ENCODE peak calls at places on chromosomes 16 and 17, in four cellular contexts. N is GM12878, H is HepG2, M is K562. Z is an unnamed sample.

GRCh38 chr17:40563371-40564052 is 1.8 kb downstream of the CCR7 start:
- DNase-seq in M (no peak), H (no peak), N (no peak), Z (no peak)

GRCh38 chr17:74527081-74527480 is 4.2 kb downstream of the CD300LB start:
- DNase-seq in M (no peak), N (no peak), H (no peak), Z (no peak)

GRCh38 chr17:2070241-2071023 is 15.5 kb downstream of the HIC1 start:
- DNase-seq in N (peak), H (no peak), M (no peak), Z (peak)

GRCh38 chr17:54967621-54968258 is 714 bp downstream of the COX11 start:
- DNase-seq in N (no peak), M (peak), H (peak), Z (peak)

GRCh38 chr17:4998027-4998665 is 396 bp downstream of the KIF1C start:
- DNase-seq in M (no peak), H (peak), N (no peak), Z (peak)

GRCh38 chr16:85396879-85397871 is 215.9 kb upstream of the GSE1 start:
- DNase-seq in H (peak), N (no peak), M (peak), Z (peak)

GRCh38 chr17:50845260-50846147 is 10.1 kb downstream of the WFIKKN2 start:
- DNase-seq in H (no peak), N (no peak), M (no peak), Z (no peak)

GRCh38 chr17:50447870-50448573 is 20.7 kb downstream of the CHAD start:
- DNase-seq in M (no peak), N (no peak), H (peak), Z (no peak)

GRCh38 chr17:68011199-68011665 is 15.0 kb upstream of the C17orf58 start:
- DNase-seq in H (peak), N (no peak), M (peak), Z (peak)

GRCh38 chr17:19346351-19347255 is 15.9 kb downstream of the B9D1 start:
- DNase-seq in M (peak), N (no peak), H (peak), Z (no peak)

GRCh38 chr16:50303605-50304466 is 37.5 kb downstream of the ADCY7 start:
- DNase-seq in H (peak), M (no peak), N (no peak), Z (no peak)

GRCh38 chr16:4309833-4310266 is 6.0 kb upstream of the GLIS2 start:
- DNase-seq in M (no peak), H (peak), N (no peak), Z (no peak)

GRCh38 chr16:15653227-15653626 is 3.2 kb downstream of the NDE1 start:
- DNase-seq in N (no peak), H (peak), M (no peak), Z (no peak)

GRCh38 chr16:71573387-71574094 is 3.4 kb downstream of the TAT start:
- DNase-seq in M (no peak), H (no peak), N (no peak), Z (no peak)

GRCh38 chr17:72714357-72714966 is 378.0 kb downstream of the SLC39A11 start:
- DNase-seq in M (no peak), H (no peak), N (no peak), Z (no peak)

GRCh38 chr16:12403746-12404658 is 399.7 kb downstream of the CPPED1 start:
- DNase-seq in M (no peak), N (no peak), H (no peak), Z (no peak)

GRCh38 chr16:56625943-56626654 is 518 bp downstream of the MT1E start:
- DNase-seq in N (no peak), H (no peak), M (no peak), Z (no peak)

GRCh38 chr16:84292032-84292431 is 2.6 kb upstream of the WFDC1 start:
- DNase-seq in N (no peak), M (no peak), H (no peak), Z (no peak)

GRCh38 chr17:69810326-69811035 is 264.5 kb upstream of the KCNJ16 start:
- DNase-seq in H (no peak), N (no peak), M (no peak), Z (no peak)

GRCh38 chr16:19907161-19907992 is 22.7 kb upstream of the GPRC5B start:
- DNase-seq in M (peak), N (peak), H (peak), Z (peak)

GRCh38 chr17:17606416-17607000 is 15.0 kb upstream of the PEMT start:
- DNase-seq in H (no peak), M (peak), N (no peak), Z (no peak)
- TF ChIP-seq TAF1 in H (no peak), M (no peak), N (no peak), Z (no peak)

GRCh38 chr17:63927464-63928171 is 4.5 kb downstream of the CD79B start:
- DNase-seq in N (no peak), H (no peak), M (no peak), Z (no peak)
- TF ChIP-seq TAF1 in N (no peak), H (no peak), M (no peak), Z (no peak)

DNA sequence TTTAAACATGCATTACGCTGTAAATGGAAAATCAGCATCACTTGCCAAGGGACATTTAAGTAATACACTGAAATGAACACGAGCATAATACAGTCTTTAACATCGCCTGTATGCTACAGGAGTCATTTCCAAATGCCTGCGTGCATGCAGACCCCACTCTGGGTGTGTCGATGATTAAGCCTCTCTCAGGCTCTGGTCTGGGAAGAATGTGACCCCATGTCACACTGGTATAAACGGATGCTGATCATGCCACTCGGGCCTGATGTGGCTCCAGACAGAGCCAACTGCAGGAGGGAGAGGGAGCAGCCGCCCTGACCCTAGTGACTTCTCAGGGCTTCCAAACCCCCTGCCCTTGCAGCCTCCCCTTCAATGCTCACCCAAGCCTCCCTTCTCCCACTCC is 10.8 kb downstream of the EMP2 start:
- DNase-seq in M (no peak), N (no peak), H (no peak), Z (no peak)
- TF ChIP-seq TAF1 in M (no peak), N (no peak), H (no peak), Z (no peak)

DNA sequence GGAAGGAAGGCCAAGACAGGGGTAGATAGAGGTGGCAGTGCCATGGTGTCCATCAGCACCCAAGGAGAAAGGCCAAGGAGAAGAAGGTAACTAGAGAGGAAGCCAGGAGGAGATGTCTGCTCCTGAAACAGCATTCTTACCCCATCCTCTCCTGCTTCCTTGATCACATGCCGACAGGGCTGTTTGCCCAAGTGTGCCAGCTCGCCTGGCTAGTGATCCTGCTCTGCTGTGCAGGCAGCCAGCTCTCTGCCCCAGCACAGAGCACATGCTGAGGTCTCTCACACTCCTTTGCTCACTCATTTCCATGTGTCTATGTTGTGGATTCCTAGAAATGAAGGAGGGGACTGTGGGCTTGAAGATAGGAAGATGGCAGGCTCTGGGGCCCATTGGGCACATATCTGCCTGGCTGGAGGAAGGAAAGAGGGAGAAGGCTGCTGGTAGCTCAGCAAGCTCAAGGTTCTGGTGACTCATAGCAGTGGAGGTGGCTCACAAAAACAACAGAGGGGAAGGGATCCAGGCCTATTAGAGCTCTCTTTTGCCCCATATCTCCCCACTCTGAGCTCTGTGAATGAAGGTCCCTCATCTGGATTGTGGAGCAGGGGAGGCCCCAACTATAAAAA is 54.3 kb downstream of the NEUROD2 start:
- DNase-seq in N (no peak), M (no peak), H (no peak), Z (no peak)
- TF ChIP-seq TAF1 in N (no peak), M (no peak), H (no peak), Z (no peak)

GRCh38 chr17:31627960-31628359 is 231.1 kb downstream of the COPRS start:
- DNase-seq in N (no peak), H (no peak), M (no peak), Z (no peak)

GRCh38 chr17:31623990-31624389 is 232.5 kb downstream of the RAB11FIP4 start:
- DNase-seq in N (no peak), M (no peak), H (no peak), Z (no peak)

GRCh38 chr17:31631759-31632158 is 227.3 kb downstream of the COPRS start:
- DNase-seq in M (no peak), H (no peak), N (no peak), Z (no peak)

GRCh38 chr17:31629696-31630470 is 229.2 kb downstream of the COPRS start:
- DNase-seq in N (no peak), M (no peak), H (no peak), Z (no peak)
- TF ChIP-seq TAF1 in N (no peak), M (no peak), H (no peak), Z (no peak)

GRCh38 chr16:14071576-14072271 is 605 bp downstream of the MRTFB start:
- DNase-seq in M (no peak), N (no peak), H (peak), Z (no peak)
- TF ChIP-seq TAF1 in M (no peak), N (no peak), H (no peak), Z (no peak)

DNA sequence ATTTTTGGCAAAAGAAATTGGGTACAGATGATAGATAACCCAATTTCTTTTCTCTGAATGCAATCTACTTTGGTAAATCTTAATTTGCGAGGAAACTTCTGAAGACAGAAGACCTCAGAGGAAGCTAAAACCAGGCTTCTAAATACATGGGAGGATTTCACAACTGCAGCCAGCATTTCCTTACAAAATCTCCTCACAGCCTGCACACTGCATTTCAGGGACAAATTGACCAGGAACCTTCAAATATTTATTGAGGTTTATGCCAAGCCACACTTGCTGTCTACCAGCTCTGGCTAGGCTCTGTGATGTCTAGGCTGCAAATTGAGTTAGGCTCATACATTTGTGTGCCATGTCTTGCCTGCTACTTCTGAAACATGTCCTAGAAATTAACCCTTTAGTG is 167.3 kb upstream of the CDH5 start:
- DNase-seq in H (no peak), M (no peak), N (no peak), Z (no peak)
- TF ChIP-seq TAF1 in H (no peak), M (no peak), N (no peak), Z (no peak)

GRCh38 chr17:48240122-48240521 is 132.6 kb downstream of the SNX11 start:
- DNase-seq in M (no peak), N (no peak), H (no peak), Z (no peak)
- TF ChIP-seq TAF1 in M (no peak), N (no peak), H (no peak), Z (no peak)

DNA sequence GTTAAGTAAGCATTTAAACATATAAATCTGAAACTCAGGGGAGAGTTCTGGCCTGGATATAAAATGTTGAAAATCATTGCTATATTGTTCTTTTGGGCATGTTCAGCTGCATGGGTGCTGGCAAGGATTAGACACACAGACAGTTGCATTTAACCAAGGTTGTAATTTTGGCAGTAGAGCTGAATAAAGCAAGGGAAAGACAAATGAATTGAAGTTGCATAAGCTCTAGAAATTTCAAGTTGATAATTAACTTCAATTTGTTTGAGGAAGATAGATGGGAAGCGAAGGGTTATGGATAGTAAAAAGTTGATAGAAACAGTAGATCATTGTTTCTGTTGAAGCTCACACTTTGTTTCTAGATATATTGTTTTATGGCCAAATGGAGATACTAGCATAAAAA is 97.2 kb upstream of the KCNJ18 start:
- DNase-seq in N (no peak), M (no peak), H (peak), Z (no peak)
- TF ChIP-seq TAF1 in N (no peak), M (no peak), H (no peak), Z (no peak)

Z was measured in GM12891.